ENCODE peak calls at places on chromosomes 7 and 10, in nine cellular contexts. D is psoas muscle, P is upper lobe of right lung, E is PC-9, J is sigmoid colon, B is esophagus muscularis mucosa, K is Panc1, V is cardiac muscle cell, N is kidney. I is an unnamed sample.
A peak's percentile ranks its signal among the peaks of the same experiment; 100 is the strongest.

GRCh38 chr7:24500599-24501451 is 72.4 kb upstream of the PALS2 start:
- DNase-seq in V (no peak), E (no peak), P (no peak), D (no peak), J (no peak), K (no peak), N (no peak), B (no peak), I (no peak)

GRCh38 chr10:98378722-98379121 is 36.3 kb downstream of the PYROXD2 start:
- DNase-seq in K (no peak), P (no peak), D (no peak), V (no peak), B (no peak), E (no peak), J (no peak), N (no peak), I (no peak)

GRCh38 chr7:72112530-72112929 is 299.6 kb downstream of the CALN1 start:
- DNase-seq in D (no peak), K (no peak), E (no peak), P (no peak), B (no peak), J (no peak), V (no peak), N (no peak), I (no peak)

GRCh38 chr10:70699659-70700174 is 27.4 kb downstream of the ADAMTS14 start:
- DNase-seq in J (no peak), K (no peak), N (no peak), B (no peak), E (peak; percentile 79), P (no peak), V (no peak), D (no peak), I (peak; percentile 35)

GRCh38 chr7:27520828-27521790 is 141.6 kb downstream of the HIBADH start:
- DNase-seq in P (no peak), B (no peak), K (no peak), V (no peak), D (peak; percentile 30), E (no peak), N (peak; percentile 76), J (peak; percentile 78), I (no peak)

GRCh38 chr10:99631496-99631895 is 11.3 kb upstream of the SLC25A28 start:
- DNase-seq in P (no peak), K (no peak), E (no peak), N (no peak), B (no peak), J (no peak), D (no peak), V (no peak), I (no peak)

GRCh38 chr10:75417522-75417927 is 13.9 kb upstream of the LRMDA start:
- DNase-seq in N (no peak), V (no peak), K (no peak), J (no peak), E (no peak), P (peak; percentile 11), D (no peak), B (no peak), I (no peak)

GRCh38 chr7:116417593-116418345 is 81.8 kb upstream of the CAV2 start:
- DNase-seq in E (no peak), J (no peak), D (no peak), V (no peak), K (no peak), N (no peak), P (no peak), B (no peak), I (no peak)

GRCh38 chr7:69981646-69982045 is 383.4 kb downstream of the AUTS2 start:
- DNase-seq in K (no peak), B (no peak), D (no peak), E (no peak), P (no peak), J (no peak), V (no peak), N (no peak), I (no peak)

GRCh38 chr10:31878486-31878885 is 50.1 kb downstream of the ARHGAP12 start:
- DNase-seq in J (no peak), P (no peak), V (no peak), K (no peak), E (no peak), N (no peak), D (no peak), B (no peak), I (no peak)

GRCh38 chr10:100749059-100749308 is 3.6 kb downstream of the PAX2 start:
- DNase-seq in P (no peak), V (no peak), J (no peak), N (no peak), B (no peak), K (no peak), E (no peak), D (no peak), I (no peak)

GRCh38 chr10:49534670-49535381 is 4.1 kb downstream of the ERCC6 start:
- DNase-seq in E (no peak), N (no peak), J (no peak), V (no peak), P (no peak), D (no peak), B (no peak), K (no peak), I (no peak)
- TF ChIP-seq CTCF in E (no peak), N (no peak), J (no peak), V (no peak), P (no peak), D (no peak), B (no peak), K (no peak), I (no peak)

GRCh38 chr7:104966022-104966421 is 48.0 kb upstream of the KMT2E start:
- DNase-seq in V (no peak), B (no peak), E (no peak), N (no peak), K (no peak), D (no peak), J (no peak), P (no peak), I (no peak)

GRCh38 chr7:104968648-104969047 is 45.4 kb upstream of the KMT2E start:
- DNase-seq in B (no peak), J (no peak), K (no peak), E (no peak), N (no peak), P (no peak), V (no peak), D (no peak), I (no peak)

GRCh38 chr7:104969183-104969582 is 44.8 kb upstream of the KMT2E start:
- DNase-seq in J (no peak), B (no peak), N (no peak), V (no peak), E (no peak), D (no peak), P (no peak), K (no peak), I (no peak)

GRCh38 chr7:104967088-104967487 is 46.9 kb upstream of the KMT2E start:
- DNase-seq in D (no peak), B (no peak), K (no peak), V (no peak), P (no peak), E (no peak), N (no peak), J (no peak), I (no peak)

DNA sequence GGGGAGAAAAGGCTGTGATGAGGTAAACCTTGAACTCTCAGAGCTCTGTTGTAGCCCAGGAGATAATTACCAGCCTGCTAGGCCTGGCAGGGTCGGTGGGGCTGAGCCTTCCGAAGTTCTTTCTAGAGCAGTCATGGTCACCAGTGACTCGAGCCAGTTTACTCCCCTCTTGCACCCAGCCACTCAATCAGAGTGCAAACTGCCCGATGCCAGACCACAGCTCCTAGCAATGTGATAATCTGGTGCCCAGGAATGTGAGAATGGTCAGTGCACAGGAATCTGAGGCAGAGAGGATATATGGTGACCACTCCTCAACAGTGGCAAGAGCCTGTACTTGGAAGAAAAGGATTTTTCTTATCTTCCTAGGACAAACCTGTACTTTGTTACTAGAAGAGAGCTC is 46.4 kb upstream of the KMT2E start:
- DNase-seq in B (no peak), E (no peak), V (no peak), K (no peak), J (no peak), P (no peak), N (no peak), D (no peak), I (no peak)
- H3K4me1 ChIP-seq in B (peaks cover 81% of the 10 kb centered on the region), E (no peaks in the 10 kb centered on the region), V (no peaks in the 10 kb centered on the region), K (no peaks in the 10 kb centered on the region), J (peaks cover 29% of the 10 kb centered on the region), P (peaks cover 39% of the 10 kb centered on the region), N (peaks cover 15% of the 10 kb centered on the region), D (no peaks in the 10 kb centered on the region), I (peaks cover 12% of the 10 kb centered on the region)

DNA sequence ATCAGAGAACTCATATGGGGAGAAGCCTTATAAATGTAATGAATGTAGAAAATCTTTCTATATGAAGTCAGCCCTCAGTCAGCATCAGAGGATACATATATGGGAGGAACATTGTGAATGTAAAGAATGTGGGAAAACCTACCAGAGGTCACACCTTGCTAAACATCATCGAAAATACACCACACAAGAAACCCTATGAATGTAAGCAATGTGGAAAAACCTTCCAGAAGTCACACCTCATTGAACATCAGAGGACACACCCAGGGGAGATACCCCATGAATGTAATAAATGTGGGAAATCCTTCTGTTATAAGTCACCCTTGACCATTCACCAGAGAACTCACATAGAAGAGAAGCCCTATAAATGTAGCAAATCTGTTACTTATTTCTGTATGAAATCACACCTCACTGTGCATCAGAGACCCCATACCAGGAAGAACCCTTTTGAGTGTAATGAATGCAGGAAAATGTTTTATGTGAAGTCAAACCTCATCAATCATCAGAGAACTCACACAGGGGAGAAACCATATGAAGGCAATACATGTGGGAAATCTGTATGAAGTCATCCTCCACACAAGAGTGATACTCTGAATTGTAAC is 30.8 kb downstream of the ZNF12 start:
- DNase-seq in P (no peak), E (no peak), B (no peak), K (no peak), V (no peak), J (no peak), N (no peak), D (no peak), I (no peak)
- H3K9me3 ChIP-seq in P (peaks cover 88% of the 10 kb centered on the region), E (peaks cover 65% of the 10 kb centered on the region), B (peaks cover 96% of the 10 kb centered on the region), K (peaks cover 53% of the 10 kb centered on the region), V (no peaks in the 10 kb centered on the region), J (peaks cover 74% of the 10 kb centered on the region), N (peaks cover 35% of the 10 kb centered on the region), D (peaks cover 86% of the 10 kb centered on the region), I (peaks cover 65% of the 10 kb centered on the region)

GRCh38 chr10:21534611-21535493 is 820 bp downstream of the MLLT10 start:
- DNase-seq in B (no peak), P (peak; percentile 86), D (peak; percentile 70), N (peak; percentile 87), V (peak; percentile 88), E (peak; percentile 33), J (peak; percentile 80), K (no peak), I (peak; percentile 69)

GRCh38 chr10:21535494-21535818 is 1.4 kb downstream of the MLLT10 start:
- DNase-seq in E (no peak), V (no peak), N (no peak), D (no peak), B (no peak), J (no peak), K (no peak), P (no peak), I (no peak)

GRCh38 chr10:21532694-21533576 is 1.1 kb upstream of the MLLT10 start:
- DNase-seq in V (no peak), P (no peak), E (no peak), B (no peak), N (no peak), K (no peak), D (no peak), J (no peak), I (no peak)

GRCh38 chr10:21531164-21531563 is 2.9 kb upstream of the MLLT10 start:
- DNase-seq in J (no peak), N (no peak), V (no peak), K (no peak), D (no peak), B (no peak), P (no peak), E (no peak), I (no peak)

GRCh38 chr10:21533577-21534475 is at the start of gene MLLT10:
- DNase-seq in K (no peak), N (peak; percentile 99), B (peak; percentile 97), J (peak; percentile 97), P (peak; percentile 99), V (peak; percentile 98), E (peak; percentile 95), D (peak; percentile 97), I (peak; percentile 98)
- TF ChIP-seq CTCF in K (no peak), N (no peak), B (no peak), J (no peak), P (peak; percentile 33), V (peak; percentile 30), E (no peak), D (peak; percentile 35), I (no peak)

I was measured in right lobe of liver.